ENCODE peak calls at places on chromosomes 1 and 21, in nine cellular contexts. E is tibial nerve, W is body of pancreas, N is transverse colon, L is ovary, R is stomach, V is GM12891, U is IMR-90, Y is NB4. T is an unnamed sample.

GRCh38 chr1:7885513-7886298 is 32.8 kb upstream of the UTS2 start:
- DNase-seq in E (no peak), W (peak; percentile 88), N (peak; percentile 92), L (peak; percentile 20), R (peak; percentile 91), V (no peak), U (no peak), Y (no peak), T (peak; percentile 91)

GRCh38 chr1:84665703-84666317 is 24.5 kb downstream of the SSX2IP start:
- DNase-seq in E (no peak), W (no peak), N (no peak), L (no peak), R (no peak), V (no peak), U (peak; percentile 60), Y (no peak), T (no peak)

GRCh38 chr21:44664691-44665090 is 2.0 kb downstream of the KRTAP12-2 start:
- DNase-seq in E (no peak), W (no peak), N (no peak), L (no peak), R (no peak), V (no peak), U (no peak), Y (no peak), T (no peak)

GRCh38 chr1:22267413-22268257 is 124.7 kb upstream of the WNT4 start:
- DNase-seq in E (no peak), W (no peak), N (no peak), L (no peak), R (no peak), V (no peak), U (no peak), Y (no peak), T (no peak)

GRCh38 chr1:44652445-44653106 is 21.7 kb downstream of the TMEM53 start:
- DNase-seq in E (peak; percentile 71), W (peak; percentile 78), N (peak; percentile 83), L (peak; percentile 82), R (peak; percentile 83), V (peak; percentile 79), U (peak; percentile 42), Y (peak; percentile 72), T (peak; percentile 79)

GRCh38 chr1:10928654-10929053 is 83.8 kb upstream of the TARDBP start:
- DNase-seq in E (no peak), W (no peak), N (no peak), L (no peak), R (no peak), V (no peak), U (no peak), Y (no peak), T (no peak)

GRCh38 chr1:225770586-225771248 is 6.9 kb upstream of the SRP9 start:
- DNase-seq in E (no peak), W (no peak), N (no peak), L (no peak), R (no peak), V (no peak), U (no peak), Y (no peak), T (no peak)

GRCh38 chr1:52288286-52288685 is 77.7 kb downstream of the CC2D1B start:
- DNase-seq in E (no peak), W (no peak), N (no peak), L (no peak), R (no peak), V (no peak), U (peak; percentile 64), Y (peak; percentile 38), T (no peak)

GRCh38 chr1:29124366-29125236 is 898 bp upstream of the TMEM200B start:
- DNase-seq in E (peak; percentile 74), W (peak; percentile 54), N (peak; percentile 69), L (peak; percentile 93), R (peak; percentile 63), V (peak; percentile 64), U (peak; percentile 60), Y (peak; percentile 67), T (peak; percentile 72)

GRCh38 chr1:12127206-12127810 is 39.5 kb upstream of the TNFRSF1B start:
- DNase-seq in E (no peak), W (no peak), N (no peak), L (no peak), R (no peak), V (no peak), U (no peak), Y (no peak), T (no peak)

GRCh38 chr21:41615613-41616012 is 107.7 kb upstream of the TMPRSS2 start:
- DNase-seq in E (no peak), W (no peak), N (no peak), L (no peak), R (no peak), V (no peak), U (peak; percentile 99), Y (no peak), T (no peak)

GRCh38 chr1:205477759-205478247 is 22.0 kb upstream of the BLACAT1 start:
- DNase-seq in E (no peak), W (peak; percentile 80), N (peak; percentile 67), L (no peak), R (peak; percentile 86), V (no peak), U (peak; percentile 33), Y (no peak), T (no peak)

GRCh38 chr1:166865931-166866330 is 10.1 kb downstream of the TADA1 start:
- DNase-seq in E (no peak), W (no peak), N (no peak), L (no peak), R (no peak), V (no peak), U (peak; percentile 39), Y (no peak), T (no peak)

GRCh38 chr1:44557756-44558155 is 116.5 kb downstream of the TMEM53 start:
- DNase-seq in E (no peak), W (no peak), N (no peak), L (no peak), R (no peak), V (no peak), U (no peak), Y (no peak), T (no peak)

GRCh38 chr1:214793708-214794107 is 190.7 kb downstream of the CENPF start:
- DNase-seq in E (no peak), W (no peak), N (no peak), L (no peak), R (no peak), V (no peak), U (no peak), Y (no peak), T (no peak)

GRCh38 chr1:88998716-88999115 is 6.3 kb upstream of the KYAT3 start:
- DNase-seq in E (no peak), W (peak; percentile 32), N (no peak), L (no peak), R (no peak), V (no peak), U (peak; percentile 69), Y (peak; percentile 77), T (no peak)

GRCh38 chr1:21344750-21345443 is 54.6 kb upstream of the ECE1 start:
- DNase-seq in E (no peak), W (no peak), N (no peak), L (peak; percentile 58), R (peak; percentile 31), V (peak; percentile 40), U (no peak), Y (peak; percentile 27), T (no peak)

GRCh38 chr1:24898152-24898908 is 31.7 kb downstream of the RUNX3 start:
- DNase-seq in E (no peak), W (peak; percentile 50), N (peak; percentile 77), L (no peak), R (peak; percentile 65), V (peak; percentile 75), U (peak; percentile 12), Y (peak; percentile 65), T (peak; percentile 80)

GRCh38 chr1:121566346-121566745 is 381.6 kb downstream of the SRGAP2C start:
- DNase-seq in E (no peak), W (no peak), N (no peak), L (no peak), R (no peak), V (no peak), U (no peak), Y (no peak), T (no peak)

GRCh38 chr1:30522031-30523004 is 201.1 kb downstream of the MATN1 start:
- DNase-seq in E (peak; percentile 53), W (peak; percentile 48), N (no peak), L (peak; percentile 29), R (no peak), V (no peak), U (peak; percentile 8), Y (no peak), T (peak; percentile 3)

GRCh38 chr1:187409341-187409740 is 580.6 kb downstream of the PLA2G4A start:
- DNase-seq in E (no peak), W (no peak), N (no peak), L (no peak), R (no peak), V (no peak), U (peak; percentile 73), Y (no peak), T (no peak)

GRCh38 chr1:156692958-156693857 is 12.2 kb downstream of the CRABP2 start:
- DNase-seq in E (no peak), W (peak; percentile 84), N (peak; percentile 22), L (no peak), R (peak; percentile 56), V (no peak), U (no peak), Y (peak; percentile 53), T (no peak)
- TF ChIP-seq POLR2A in E (no peak), W (no peak), N (no peak), L (no peak), R (no peak), V (no peak), U (no peak), Y (no peak), T (no peak)

GRCh38 chr1:16155537-16156410 is at the start of gene EPHA2:
- DNase-seq in E (peak; percentile 89), W (peak; percentile 94), N (peak; percentile 94), L (peak; percentile 90), R (peak; percentile 95), V (no peak), U (peak; percentile 86), Y (no peak), T (peak; percentile 62)
- TF ChIP-seq POLR2A in E (peak; percentile 83), W (peak; percentile 96), N (peak; percentile 94), L (peak; percentile 81), R (no peak), V (no peak), U (peak; percentile 84), Y (no peak), T (peak; percentile 99)

DNA sequence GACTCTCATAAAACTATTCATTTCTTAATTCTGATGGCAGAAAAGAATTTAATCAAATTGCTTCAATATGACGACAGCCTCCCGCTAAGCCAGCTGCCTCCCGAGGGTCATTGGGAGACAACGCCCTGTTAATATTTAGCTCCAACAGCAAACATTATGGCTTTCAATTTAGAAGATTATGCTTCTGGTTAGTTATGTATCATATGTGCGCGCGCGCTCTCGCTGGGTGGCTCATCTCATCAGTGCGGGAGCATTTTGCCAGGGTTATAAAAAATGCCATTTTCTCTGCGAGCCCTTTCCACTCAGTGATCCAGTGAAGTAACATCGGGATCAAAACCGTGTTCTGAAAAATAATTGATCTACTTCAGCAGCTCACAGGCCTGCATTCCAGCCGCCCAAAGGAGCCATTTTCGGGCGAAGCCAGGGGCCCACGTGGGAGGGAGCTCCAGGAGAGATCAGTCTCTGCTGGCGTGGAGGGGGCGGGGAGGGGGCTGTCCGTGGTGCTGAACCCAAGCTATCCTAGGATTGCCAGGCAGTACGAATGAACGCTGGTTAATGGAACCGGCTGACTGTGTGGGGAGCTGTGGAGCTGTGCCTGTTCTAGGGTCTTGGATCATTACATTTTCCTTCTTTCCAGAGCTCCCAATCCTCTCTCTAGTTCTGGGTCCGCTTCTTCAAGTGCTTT is 219.1 kb upstream of the ZC3H12A start:
- DNase-seq in E (no peak), W (peak; percentile 37), N (no peak), L (no peak), R (no peak), V (peak; percentile 19), U (no peak), Y (peak; percentile 54), T (no peak)
- TF ChIP-seq POLR2A in E (no peak), W (no peak), N (no peak), L (no peak), R (no peak), V (no peak), U (no peak), Y (no peak), T (no peak)

GRCh38 chr1:53957231-53957818 is 11.2 kb downstream of the LRRC42 start:
- DNase-seq in E (no peak), W (no peak), N (no peak), L (no peak), R (no peak), V (no peak), U (peak; percentile 64), Y (no peak), T (no peak)
- TF ChIP-seq POLR2A in E (no peak), W (no peak), N (no peak), L (no peak), R (no peak), V (no peak), U (no peak), Y (no peak), T (no peak)